ENCODE peak calls at places on chromosomes 1 and 21, in ten cellular contexts. One of them, this sample, is unnamed.

GRCh38 chr1:27773732-27774445 is 870 bp downstream of the STX12 start:
- DNase-seq in pancreas: no peak
- DNase-seq in A549: no peak
- DNase-seq in cardiac muscle cell: no peak
- DNase-seq in K562: no peak
- DNase-seq in adrenal gland: no peak
- DNase-seq in ovary: no peak
- DNase-seq in CD8-positive, alpha-beta memory T cell: peak; percentile 21
- DNase-seq in fibroblast of lung: peak; percentile 50
- DNase-seq in spleen: no peak
- DNase-seq in this sample: no peak

GRCh38 chr1:87155180-87155579 is 173.5 kb upstream of the LMO4 start:
- DNase-seq in pancreas: no peak
- DNase-seq in A549: no peak
- DNase-seq in cardiac muscle cell: no peak
- DNase-seq in K562: no peak
- DNase-seq in adrenal gland: no peak
- DNase-seq in ovary: no peak
- DNase-seq in CD8-positive, alpha-beta memory T cell: no peak
- DNase-seq in fibroblast of lung: no peak
- DNase-seq in spleen: no peak
- DNase-seq in this sample: no peak

GRCh38 chr1:99445486-99445885 is 181.2 kb downstream of the PLPPR4 start:
- DNase-seq in pancreas: no peak
- DNase-seq in A549: no peak
- DNase-seq in cardiac muscle cell: no peak
- DNase-seq in K562: no peak
- DNase-seq in adrenal gland: no peak
- DNase-seq in ovary: no peak
- DNase-seq in CD8-positive, alpha-beta memory T cell: no peak
- DNase-seq in fibroblast of lung: peak; percentile 87
- DNase-seq in spleen: no peak
- DNase-seq in this sample: no peak

GRCh38 chr1:24391882-24392603 is 21.5 kb downstream of the STPG1 start:
- DNase-seq in pancreas: peak; percentile 20
- DNase-seq in A549: peak; percentile 59
- DNase-seq in cardiac muscle cell: peak; percentile 72
- DNase-seq in K562: peak; percentile 74
- DNase-seq in adrenal gland: peak; percentile 80
- DNase-seq in ovary: peak; percentile 52
- DNase-seq in CD8-positive, alpha-beta memory T cell: peak; percentile 33
- DNase-seq in fibroblast of lung: peak; percentile 39
- DNase-seq in spleen: peak; percentile 82
- DNase-seq in this sample: peak; percentile 28

GRCh38 chr1:87045757-87046422 is 131.5 kb downstream of the HS2ST1 start:
- DNase-seq in pancreas: no peak
- DNase-seq in A549: no peak
- DNase-seq in cardiac muscle cell: no peak
- DNase-seq in K562: no peak
- DNase-seq in adrenal gland: no peak
- DNase-seq in ovary: no peak
- DNase-seq in CD8-positive, alpha-beta memory T cell: no peak
- DNase-seq in fibroblast of lung: peak; percentile 63
- DNase-seq in spleen: no peak
- DNase-seq in this sample: no peak

GRCh38 chr1:1177452-1178206 is 3.9 kb downstream of the TTLL10 start:
- DNase-seq in pancreas: no peak
- DNase-seq in A549: no peak
- DNase-seq in cardiac muscle cell: no peak
- DNase-seq in K562: peak; percentile 4
- DNase-seq in adrenal gland: no peak
- DNase-seq in ovary: no peak
- DNase-seq in CD8-positive, alpha-beta memory T cell: no peak
- DNase-seq in fibroblast of lung: no peak
- DNase-seq in spleen: peak; percentile 23
- DNase-seq in this sample: no peak

GRCh38 chr1:167629681-167630567 is at the start of gene RCSD1:
- DNase-seq in pancreas: no peak
- DNase-seq in A549: no peak
- DNase-seq in cardiac muscle cell: peak; percentile 79
- DNase-seq in K562: peak; percentile 91
- DNase-seq in adrenal gland: no peak
- DNase-seq in ovary: peak; percentile 20
- DNase-seq in CD8-positive, alpha-beta memory T cell: peak; percentile 40
- DNase-seq in fibroblast of lung: peak; percentile 13
- DNase-seq in spleen: peak; percentile 95
- DNase-seq in this sample: no peak

GRCh38 chr1:212218911-212219310 is 66.3 kb upstream of the PPP2R5A start:
- DNase-seq in pancreas: no peak
- DNase-seq in A549: no peak
- DNase-seq in cardiac muscle cell: no peak
- DNase-seq in K562: no peak
- DNase-seq in adrenal gland: no peak
- DNase-seq in ovary: no peak
- DNase-seq in CD8-positive, alpha-beta memory T cell: no peak
- DNase-seq in fibroblast of lung: peak; percentile 89
- DNase-seq in spleen: no peak
- DNase-seq in this sample: no peak

GRCh38 chr1:104531990-104532389 is 782.3 kb downstream of the AMY1C start:
- DNase-seq in pancreas: no peak
- DNase-seq in A549: no peak
- DNase-seq in cardiac muscle cell: no peak
- DNase-seq in K562: no peak
- DNase-seq in adrenal gland: no peak
- DNase-seq in ovary: no peak
- DNase-seq in CD8-positive, alpha-beta memory T cell: no peak
- DNase-seq in fibroblast of lung: no peak
- DNase-seq in spleen: no peak
- DNase-seq in this sample: no peak

GRCh38 chr1:22628698-22629444 is 7.6 kb upstream of the C1QA start:
- DNase-seq in pancreas: no peak
- DNase-seq in A549: no peak
- DNase-seq in cardiac muscle cell: no peak
- DNase-seq in K562: no peak
- DNase-seq in adrenal gland: no peak
- DNase-seq in ovary: no peak
- DNase-seq in CD8-positive, alpha-beta memory T cell: no peak
- DNase-seq in fibroblast of lung: no peak
- DNase-seq in spleen: no peak
- DNase-seq in this sample: no peak

GRCh38 chr1:23619299-23620188 is 60.2 kb upstream of the ID3 start:
- DNase-seq in pancreas: peak; percentile 67
- DNase-seq in A549: no peak
- DNase-seq in cardiac muscle cell: no peak
- DNase-seq in K562: peak; percentile 92
- DNase-seq in adrenal gland: no peak
- DNase-seq in ovary: no peak
- DNase-seq in CD8-positive, alpha-beta memory T cell: peak; percentile 68
- DNase-seq in fibroblast of lung: peak; percentile 24
- DNase-seq in spleen: peak; percentile 93
- DNase-seq in this sample: no peak

GRCh38 chr21:44301961-44302406 is 2.1 kb downstream of the PFKL start:
- DNase-seq in pancreas: peak; percentile 53
- DNase-seq in A549: no peak
- DNase-seq in cardiac muscle cell: no peak
- DNase-seq in K562: no peak
- DNase-seq in adrenal gland: no peak
- DNase-seq in ovary: no peak
- DNase-seq in CD8-positive, alpha-beta memory T cell: no peak
- DNase-seq in fibroblast of lung: no peak
- DNase-seq in spleen: no peak
- DNase-seq in this sample: no peak

GRCh38 chr21:44299085-44299457 is 782 bp upstream of the PFKL start:
- DNase-seq in pancreas: no peak
- DNase-seq in A549: no peak
- DNase-seq in cardiac muscle cell: no peak
- DNase-seq in K562: no peak
- DNase-seq in adrenal gland: no peak
- DNase-seq in ovary: no peak
- DNase-seq in CD8-positive, alpha-beta memory T cell: no peak
- DNase-seq in fibroblast of lung: peak; percentile 20
- DNase-seq in spleen: no peak
- DNase-seq in this sample: no peak

GRCh38 chr21:44299458-44300261 is at the start of gene PFKL:
- DNase-seq in pancreas: peak; percentile 66
- DNase-seq in A549: peak; percentile 71
- DNase-seq in cardiac muscle cell: peak; percentile 81
- DNase-seq in K562: peak; percentile 94
- DNase-seq in adrenal gland: peak; percentile 70
- DNase-seq in ovary: peak; percentile 76
- DNase-seq in CD8-positive, alpha-beta memory T cell: peak; percentile 44
- DNase-seq in fibroblast of lung: peak; percentile 36
- DNase-seq in spleen: peak; percentile 93
- DNase-seq in this sample: no peak

GRCh38 chr21:44301093-44301492 is 1.2 kb downstream of the PFKL start:
- DNase-seq in pancreas: no peak
- DNase-seq in A549: no peak
- DNase-seq in cardiac muscle cell: no peak
- DNase-seq in K562: no peak
- DNase-seq in adrenal gland: no peak
- DNase-seq in ovary: no peak
- DNase-seq in CD8-positive, alpha-beta memory T cell: no peak
- DNase-seq in fibroblast of lung: no peak
- DNase-seq in spleen: no peak
- DNase-seq in this sample: no peak

GRCh38 chr21:44300262-44300959 is 558 bp downstream of the PFKL start:
- DNase-seq in pancreas: peak; percentile 72
- DNase-seq in A549: peak; percentile 50
- DNase-seq in cardiac muscle cell: peak; percentile 71
- DNase-seq in K562: peak; percentile 97
- DNase-seq in adrenal gland: peak; percentile 80
- DNase-seq in ovary: peak; percentile 77
- DNase-seq in CD8-positive, alpha-beta memory T cell: peak; percentile 63
- DNase-seq in fibroblast of lung: peak; percentile 45
- DNase-seq in spleen: peak; percentile 95
- DNase-seq in this sample: peak; percentile 42
- H3K4me1 ChIP-seq in pancreas: peaks cover 4% of the 10 kb centered on the region
- H3K4me1 ChIP-seq in A549: peaks cover 14% of the 10 kb centered on the region
- H3K4me1 ChIP-seq in cardiac muscle cell: peaks cover 11% of the 10 kb centered on the region
- H3K4me1 ChIP-seq in K562: peaks cover 76% of the 10 kb centered on the region
- H3K4me1 ChIP-seq in adrenal gland: peaks cover 8% of the 10 kb centered on the region
- H3K4me1 ChIP-seq in ovary: peaks cover 16% of the 10 kb centered on the region
- H3K4me1 ChIP-seq in CD8-positive, alpha-beta memory T cell: peaks cover 54% of the 10 kb centered on the region
- H3K4me1 ChIP-seq in fibroblast of lung: peaks cover 5% of the 10 kb centered on the region
- H3K4me1 ChIP-seq in spleen: peaks cover 32% of the 10 kb centered on the region
- H3K4me1 ChIP-seq in this sample: peaks cover 21% of the 10 kb centered on the region

GRCh38 chr1:184889902-184890301 is 84.4 kb downstream of the NIBAN1 start:
- DNase-seq in pancreas: no peak
- DNase-seq in A549: no peak
- DNase-seq in cardiac muscle cell: no peak
- DNase-seq in K562: no peak
- DNase-seq in adrenal gland: no peak
- DNase-seq in ovary: no peak
- DNase-seq in CD8-positive, alpha-beta memory T cell: no peak
- DNase-seq in fibroblast of lung: peak; percentile 43
- DNase-seq in spleen: no peak
- DNase-seq in this sample: no peak

GRCh38 chr1:184892116-184892515 is 82.2 kb downstream of the NIBAN1 start:
- DNase-seq in pancreas: no peak
- DNase-seq in A549: no peak
- DNase-seq in cardiac muscle cell: no peak
- DNase-seq in K562: no peak
- DNase-seq in adrenal gland: no peak
- DNase-seq in ovary: no peak
- DNase-seq in CD8-positive, alpha-beta memory T cell: no peak
- DNase-seq in fibroblast of lung: no peak
- DNase-seq in spleen: no peak
- DNase-seq in this sample: no peak

GRCh38 chr1:184890539-184890973 is 83.8 kb downstream of the NIBAN1 start:
- DNase-seq in pancreas: peak; percentile 44
- DNase-seq in A549: no peak
- DNase-seq in cardiac muscle cell: peak; percentile 9
- DNase-seq in K562: no peak
- DNase-seq in adrenal gland: peak; percentile 86
- DNase-seq in ovary: no peak
- DNase-seq in CD8-positive, alpha-beta memory T cell: peak; percentile 29
- DNase-seq in fibroblast of lung: peak; percentile 72
- DNase-seq in spleen: no peak
- DNase-seq in this sample: peak; percentile 26

GRCh38 chr1:184891440-184891839 is 82.9 kb downstream of the NIBAN1 start:
- DNase-seq in pancreas: no peak
- DNase-seq in A549: no peak
- DNase-seq in cardiac muscle cell: no peak
- DNase-seq in K562: no peak
- DNase-seq in adrenal gland: no peak
- DNase-seq in ovary: no peak
- DNase-seq in CD8-positive, alpha-beta memory T cell: no peak
- DNase-seq in fibroblast of lung: no peak
- DNase-seq in spleen: no peak
- DNase-seq in this sample: no peak

DNA sequence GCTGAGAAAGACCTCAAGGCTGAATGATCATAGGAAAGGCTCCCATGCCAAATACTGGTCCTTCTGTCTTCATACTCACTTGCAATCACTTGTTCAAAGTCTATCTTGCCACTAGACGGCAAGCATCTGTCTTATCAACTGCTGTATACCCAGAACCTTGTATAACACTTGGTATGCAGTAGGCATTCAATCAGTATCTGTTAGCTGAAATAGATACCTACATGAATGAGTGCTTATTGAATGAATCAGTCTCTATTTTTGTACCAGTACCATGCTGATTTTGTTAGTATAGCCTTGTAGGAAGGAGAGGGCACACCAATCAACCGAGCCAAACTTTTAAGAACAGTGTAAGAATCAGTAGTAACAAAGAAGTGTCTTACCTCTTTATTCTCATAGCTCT is 80.6 kb downstream of the NIBAN1 start:
- DNase-seq in pancreas: no peak
- DNase-seq in A549: no peak
- DNase-seq in cardiac muscle cell: no peak
- DNase-seq in K562: no peak
- DNase-seq in adrenal gland: no peak
- DNase-seq in ovary: no peak
- DNase-seq in CD8-positive, alpha-beta memory T cell: no peak
- DNase-seq in fibroblast of lung: no peak
- DNase-seq in spleen: no peak
- DNase-seq in this sample: no peak
- H3K27ac ChIP-seq in pancreas: peak overlapping the region; percentile 72
- H3K27ac ChIP-seq in A549: no peak overlapping the region
- H3K27ac ChIP-seq in cardiac muscle cell: no peak overlapping the region
- H3K27ac ChIP-seq in K562: no peak overlapping the region
- H3K27ac ChIP-seq in adrenal gland: no peak overlapping the region
- H3K27ac ChIP-seq in ovary: no peak overlapping the region
- H3K27ac ChIP-seq in CD8-positive, alpha-beta memory T cell: no peak overlapping the region
- H3K27ac ChIP-seq in fibroblast of lung: no peak overlapping the region
- H3K27ac ChIP-seq in spleen: no peak overlapping the region
- H3K27ac ChIP-seq in this sample: no peak overlapping the region

GRCh38 chr1:58072450-58072849 is 474.1 kb downstream of the OMA1 start:
- DNase-seq in pancreas: no peak
- DNase-seq in A549: no peak
- DNase-seq in cardiac muscle cell: no peak
- DNase-seq in K562: no peak
- DNase-seq in adrenal gland: no peak
- DNase-seq in ovary: no peak
- DNase-seq in CD8-positive, alpha-beta memory T cell: no peak
- DNase-seq in fibroblast of lung: no peak
- DNase-seq in spleen: no peak
- DNase-seq in this sample: no peak
- H3K4me3 ChIP-seq in pancreas: no peak overlapping the region
- H3K4me3 ChIP-seq in A549: no peak overlapping the region
- H3K4me3 ChIP-seq in cardiac muscle cell: no peak overlapping the region
- H3K4me3 ChIP-seq in K562: no peak overlapping the region
- H3K4me3 ChIP-seq in adrenal gland: no peak overlapping the region
- H3K4me3 ChIP-seq in ovary: no peak overlapping the region
- H3K4me3 ChIP-seq in CD8-positive, alpha-beta memory T cell: no peak overlapping the region
- H3K4me3 ChIP-seq in fibroblast of lung: no peak overlapping the region
- H3K4me3 ChIP-seq in spleen: no peak overlapping the region
- H3K4me3 ChIP-seq in this sample: no peak overlapping the region

GRCh38 chr1:36070349-36070748 is 13.5 kb upstream of the TEKT2 start:
- DNase-seq in pancreas: no peak
- DNase-seq in A549: no peak
- DNase-seq in cardiac muscle cell: no peak
- DNase-seq in K562: no peak
- DNase-seq in adrenal gland: no peak
- DNase-seq in ovary: no peak
- DNase-seq in CD8-positive, alpha-beta memory T cell: no peak
- DNase-seq in fibroblast of lung: no peak
- DNase-seq in spleen: no peak
- DNase-seq in this sample: no peak
- H3K4me1 ChIP-seq in pancreas: no peaks in the 10 kb centered on the region
- H3K4me1 ChIP-seq in A549: no peaks in the 10 kb centered on the region
- H3K4me1 ChIP-seq in cardiac muscle cell: no peaks in the 10 kb centered on the region
- H3K4me1 ChIP-seq in K562: no peaks in the 10 kb centered on the region
- H3K4me1 ChIP-seq in adrenal gland: no peaks in the 10 kb centered on the region
- H3K4me1 ChIP-seq in ovary: no peaks in the 10 kb centered on the region
- H3K4me1 ChIP-seq in CD8-positive, alpha-beta memory T cell: no peaks in the 10 kb centered on the region
- H3K4me1 ChIP-seq in fibroblast of lung: no peaks in the 10 kb centered on the region
- H3K4me1 ChIP-seq in spleen: no peaks in the 10 kb centered on the region
- H3K4me1 ChIP-seq in this sample: no peaks in the 10 kb centered on the region